ENCODE peak calls at places on chromosome 4, in four cellular contexts. U, A, N and C are unnamed samples.

GRCh38 chr4:85854543-85854942 is 379.6 kb downstream of the ARHGAP24 start:
- DNase-seq in A (no peak), U (no peak), N (no peak), C (no peak)

GRCh38 chr4:42302348-42302747 is 94.9 kb upstream of the SHISA3 start:
- DNase-seq in A (no peak), U (no peak), N (peak), C (peak)

GRCh38 chr4:148094149-148094548 is 348.1 kb downstream of the NR3C2 start:
- DNase-seq in U (no peak), A (no peak), N (no peak), C (no peak)

GRCh38 chr4:121733942-121734341 is 31.0 kb downstream of the SMIM43 start:
- DNase-seq in U (no peak), N (no peak), A (no peak), C (no peak)

GRCh38 chr4:102247041-102247440 is 98.2 kb downstream of the SLC39A8 start:
- DNase-seq in N (no peak), A (no peak), U (no peak), C (no peak)

GRCh38 chr4:87410157-87410556 is 12.2 kb upstream of the NUDT9 start:
- DNase-seq in N (no peak), U (no peak), A (no peak), C (no peak)

GRCh38 chr4:15232725-15233597 is 194.9 kb upstream of the C1QTNF7 start:
- DNase-seq in N (peak), A (no peak), U (no peak), C (no peak)

GRCh38 chr4:182795446-182796238 is 121.5 kb downstream of the DCTD start:
- DNase-seq in A (no peak), N (no peak), U (no peak), C (no peak)

GRCh38 chr4:134935320-134935719 is 733.7 kb upstream of the PABPC4L start:
- DNase-seq in N (no peak), U (no peak), A (no peak), C (no peak)

GRCh38 chr4:90145331-90145730 is 18.1 kb downstream of the CCSER1 start:
- DNase-seq in A (no peak), N (no peak), U (no peak), C (no peak)

GRCh38 chr4:30875659-30876269 is 155.6 kb downstream of the PCDH7 start:
- DNase-seq in A (no peak), U (no peak), N (no peak), C (no peak)

GRCh38 chr4:46994007-46994405 is 625 bp upstream of the GABRA4 start:
- DNase-seq in U (no peak), A (no peak), N (no peak), C (no peak)

GRCh38 chr4:151584101-151584500 is 175.1 kb downstream of the FHIP1A start:
- DNase-seq in A (no peak), U (no peak), N (no peak), C (no peak)

GRCh38 chr4:175499735-175500352 is 312.2 kb downstream of the GPM6A start:
- DNase-seq in A (no peak), N (no peak), U (no peak), C (no peak)

GRCh38 chr4:162056947-162057346 is 106.9 kb downstream of the FSTL5 start:
- DNase-seq in A (no peak), U (no peak), N (no peak), C (no peak)

GRCh38 chr4:2305766-2306501 is 44.0 kb upstream of the MXD4 start:
- DNase-seq in A (no peak), U (no peak), N (no peak), C (no peak)

GRCh38 chr4:152310223-152310622 is 225.7 kb downstream of the FBXW7 start:
- DNase-seq in U (no peak), N (no peak), A (no peak), C (no peak)

GRCh38 chr4:179927473-179927872 is 2315.7 kb upstream of the TENM3 start:
- DNase-seq in U (no peak), A (no peak), N (no peak), C (no peak)

GRCh38 chr4:136441629-136442282 is 1090.5 kb downstream of the PCDH18 start:
- DNase-seq in U (no peak), N (no peak), A (no peak), C (no peak)

GRCh38 chr4:8577972-8578371 is 2.2 kb upstream of the GPR78 start:
- DNase-seq in A (no peak), U (no peak), N (no peak), C (no peak)

GRCh38 chr4:148831945-148832344 is 389.7 kb upstream of the NR3C2 start:
- DNase-seq in A (no peak), N (no peak), U (no peak), C (no peak)

GRCh38 chr4:14529653-14530052 is 472.6 kb upstream of the CPEB2 start:
- DNase-seq in U (no peak), A (no peak), N (no peak), C (no peak)

GRCh38 chr4:61517144-61517543 is 317.0 kb downstream of the ADGRL3 start:
- DNase-seq in N (no peak), U (no peak), A (no peak), C (no peak)

GRCh38 chr4:159504634-159505033 is 401.8 kb downstream of the RAPGEF2 start:
- DNase-seq in A (no peak), U (no peak), N (no peak), C (no peak)

GRCh38 chr4:176769519-176769918 is 23.2 kb downstream of the VEGFC start:
- DNase-seq in N (no peak), A (no peak), U (no peak), C (no peak)

GRCh38 chr4:74042681-74043080 is 4.2 kb upstream of the CXCL3 start:
- DNase-seq in U (no peak), A (no peak), N (no peak), C (no peak)

GRCh38 chr4:149522031-149522430 is 293.6 kb downstream of the IQCM start:
- DNase-seq in A (no peak), N (no peak), U (no peak), C (no peak)

GRCh38 chr4:52976523-52977230 is 114.6 kb downstream of the RASL11B start:
- DNase-seq in A (no peak), N (no peak), U (no peak), C (no peak)

GRCh38 chr4:41145571-41146078 is 68.7 kb downstream of the APBB2 start:
- DNase-seq in A (no peak), N (no peak), U (no peak), C (no peak)

GRCh38 chr4:57098945-57099344 is 11.2 kb downstream of the IGFBP7 start:
- DNase-seq in U (no peak), N (no peak), A (no peak), C (no peak)

GRCh38 chr4:104973708-104974107 is 173.0 kb upstream of the TET2 start:
- DNase-seq in U (no peak), A (no peak), N (no peak), C (no peak)

GRCh38 chr4:13627185-13627605 is 330 bp downstream of the BOD1L1 start:
- DNase-seq in N (no peak), U (no peak), A (no peak), C (no peak)

GRCh38 chr4:168569066-168569908 is 72.4 kb downstream of the PALLD start:
- DNase-seq in U (no peak), N (no peak), A (peak), C (no peak)

GRCh38 chr4:2244947-2245786 is 3.2 kb upstream of the HAUS3 start:
- DNase-seq in N (no peak), U (peak), A (peak), C (no peak)

GRCh38 chr4:153156263-153156662 is 48.0 kb upstream of the TRIM2 start:
- DNase-seq in A (peak), N (no peak), U (no peak), C (no peak)